ENCODE peak calls at places on chromosomes 2 and 18, in four cellular contexts. M is HEK293T, P is mesenteric fat pad, L is substantia nigra. Y is an unnamed sample.

GRCh38 chr2:132439703-132440398 is 23.2 kb downstream of the GPR39 start:
- DNase-seq in M (no peak), P (no peak), L (no peak), Y (no peak)

GRCh38 chr2:233079473-233079877 is 19.3 kb downstream of the INPP5D start:
- DNase-seq in P (peak; percentile 45), M (no peak), L (no peak), Y (no peak)

GRCh38 chr18:70415823-70416488 is 127.1 kb downstream of the SOCS6 start:
- DNase-seq in P (no peak), M (no peak), L (no peak), Y (no peak)

GRCh38 chr2:202005272-202005887 is 28.3 kb upstream of the FZD7 start:
- DNase-seq in L (no peak), P (no peak), M (no peak), Y (no peak)

GRCh38 chr2:51981813-51982212 is 949.9 kb upstream of the NRXN1 start:
- DNase-seq in M (no peak), P (no peak), L (no peak), Y (no peak)

GRCh38 chr2:27018142-27018541 is 14.6 kb upstream of the TMEM214 start:
- DNase-seq in M (no peak), P (no peak), L (no peak), Y (no peak)

GRCh38 chr18:46555724-46556123 is 101.3 kb downstream of the LOXHD1 start:
- DNase-seq in P (peak; percentile 43), L (peak; percentile 29), M (peak; percentile 30), Y (no peak)

GRCh38 chr18:76528477-76529432 is 33.7 kb upstream of the ZNF516 start:
- DNase-seq in L (no peak), M (no peak), P (no peak), Y (no peak)

GRCh38 chr18:74196220-74197119 is 48.1 kb downstream of the TIMM21 start:
- DNase-seq in P (no peak), L (no peak), M (peak; percentile 62), Y (peak; percentile 41)

GRCh38 chr2:46871976-46872381 is 43.6 kb downstream of the MCFD2 start:
- DNase-seq in M (no peak), P (no peak), L (no peak), Y (no peak)

GRCh38 chr2:19360881-19361321 is 2.5 kb upstream of the OSR1 start:
- DNase-seq in M (no peak), P (no peak), L (no peak), Y (no peak)

GRCh38 chr2:15730545-15731212 is 139.0 kb downstream of the DDX1 start:
- DNase-seq in M (peak; percentile 44), P (peak; percentile 96), L (peak; percentile 81), Y (peak; percentile 86)

GRCh38 chr2:168596881-168597280 is 140.8 kb downstream of the CERS6 start:
- DNase-seq in M (no peak), L (no peak), P (no peak), Y (no peak)

GRCh38 chr2:190792956-190793888 is 87.4 kb upstream of the GLS start:
- DNase-seq in L (no peak), P (no peak), M (no peak), Y (peak; percentile 72)

GRCh38 chr2:240716130-240716798 is 24.6 kb downstream of the AQP12A start:
- DNase-seq in M (no peak), P (no peak), L (no peak), Y (no peak)

GRCh38 chr2:161592713-161593112 is 31.5 kb upstream of the SLC4A10 start:
- DNase-seq in M (no peak), P (no peak), L (no peak), Y (no peak)

GRCh38 chr2:234953116-234954031 is 1.6 kb downstream of the SH3BP4 start:
- DNase-seq in P (peak; percentile 83), M (no peak), L (no peak), Y (no peak)

GRCh38 chr2:164934790-164935466 is 20.4 kb downstream of the SLC38A11 start:
- DNase-seq in M (no peak), P (no peak), L (no peak), Y (no peak)

GRCh38 chr2:97673915-97674283 is 4.4 kb downstream of the C2orf92 start:
- DNase-seq in L (no peak), M (no peak), P (no peak), Y (no peak)

GRCh38 chr2:172834881-172835280 is 99.2 kb downstream of the RAPGEF4 start:
- DNase-seq in P (no peak), L (no peak), M (no peak), Y (peak; percentile 13)

GRCh38 chr2:100982431-100982861 is 19.6 kb upstream of the RPL31 start:
- DNase-seq in M (no peak), L (no peak), P (no peak), Y (no peak)

GRCh38 chr2:231190531-231191197 is 7.8 kb upstream of the ARMC9 start:
- DNase-seq in P (no peak), L (no peak), M (no peak), Y (no peak)

GRCh38 chr2:10481666-10482157 is 33.6 kb upstream of the ODC1 start:
- DNase-seq in M (no peak), P (peak; percentile 60), L (no peak), Y (no peak)

GRCh38 chr2:20652673-20653575 is 2.0 kb upstream of the HS1BP3 start:
- DNase-seq in L (no peak), M (no peak), P (no peak), Y (no peak)

GRCh38 chr2:174503161-174503809 is 16.5 kb upstream of the GPR155 start:
- DNase-seq in M (no peak), P (no peak), L (no peak), Y (no peak)

GRCh38 chr2:44879269-44880124 is 62.0 kb upstream of the SIX3 start:
- DNase-seq in M (no peak), L (no peak), P (no peak), Y (no peak)

GRCh38 chr2:185456517-185456916 is 282.1 kb upstream of the FSIP2 start:
- DNase-seq in M (no peak), P (no peak), L (no peak), Y (no peak)

GRCh38 chr18:70146174-70146573 is 59.3 kb downstream of the RTTN start:
- DNase-seq in L (no peak), P (no peak), M (no peak), Y (no peak)

Y was measured in epithelial cell of proximal tubule.